ENCODE peak calls at places on chromosomes 12 and 14, in five cellular contexts. One of them, this sample, is unnamed.

GRCh38 chr14:54730156-54730961 is 163.4 kb downstream of the SAMD4A start:
- DNase-seq in IMR-90: peak
- DNase-seq in neuronal stem cell: no peak
- DNase-seq in H1: no peak
- DNase-seq in trophoblast cell: no peak
- DNase-seq in this sample: peak

GRCh38 chr14:63277784-63278183 is 41.0 kb downstream of the GPHB5 start:
- DNase-seq in IMR-90: no peak
- DNase-seq in neuronal stem cell: no peak
- DNase-seq in H1: no peak
- DNase-seq in trophoblast cell: no peak
- DNase-seq in this sample: no peak

GRCh38 chr12:57772429-57773322 is at the start of gene EEF1AKMT3:
- DNase-seq in H1: no peak
- DNase-seq in neuronal stem cell: no peak
- DNase-seq in IMR-90: peak
- DNase-seq in trophoblast cell: no peak
- DNase-seq in this sample: peak

GRCh38 chr12:20220339-20220738 is 148.0 kb upstream of the PDE3A start:
- DNase-seq in H1: no peak
- DNase-seq in trophoblast cell: no peak
- DNase-seq in IMR-90: peak
- DNase-seq in neuronal stem cell: no peak
- DNase-seq in this sample: peak

GRCh38 chr12:68236421-68237059 is 10.9 kb upstream of the IL26 start:
- DNase-seq in trophoblast cell: no peak
- DNase-seq in H1: no peak
- DNase-seq in IMR-90: no peak
- DNase-seq in neuronal stem cell: no peak
- DNase-seq in this sample: no peak

GRCh38 chr12:79236920-79237319 is 372.3 kb downstream of the SYT1 start:
- DNase-seq in neuronal stem cell: no peak
- DNase-seq in H1: no peak
- DNase-seq in IMR-90: no peak
- DNase-seq in trophoblast cell: no peak
- DNase-seq in this sample: no peak

GRCh38 chr14:72792051-72792788 is 101.7 kb downstream of the DPF3 start:
- DNase-seq in H1: no peak
- DNase-seq in IMR-90: no peak
- DNase-seq in trophoblast cell: no peak
- DNase-seq in neuronal stem cell: peak
- DNase-seq in this sample: peak

GRCh38 chr12:52046859-52047258 is 4.4 kb upstream of the NR4A1 start:
- DNase-seq in trophoblast cell: no peak
- DNase-seq in H1: no peak
- DNase-seq in neuronal stem cell: no peak
- DNase-seq in IMR-90: no peak
- DNase-seq in this sample: no peak

GRCh38 chr12:66288121-66288520 is 14.2 kb upstream of the HELB start:
- DNase-seq in trophoblast cell: no peak
- DNase-seq in IMR-90: no peak
- DNase-seq in H1: no peak
- DNase-seq in neuronal stem cell: no peak
- DNase-seq in this sample: no peak

GRCh38 chr12:26678697-26679660 is 154.0 kb downstream of the ITPR2 start:
- DNase-seq in H1: no peak
- DNase-seq in IMR-90: peak
- DNase-seq in neuronal stem cell: no peak
- DNase-seq in trophoblast cell: no peak
- DNase-seq in this sample: peak
- H3K4me3 ChIP-seq in H1: no peak
- H3K4me3 ChIP-seq in IMR-90: no peak
- H3K4me3 ChIP-seq in neuronal stem cell: no peak
- H3K4me3 ChIP-seq in trophoblast cell: no peak
- H3K4me3 ChIP-seq in this sample: no peak

DNA sequence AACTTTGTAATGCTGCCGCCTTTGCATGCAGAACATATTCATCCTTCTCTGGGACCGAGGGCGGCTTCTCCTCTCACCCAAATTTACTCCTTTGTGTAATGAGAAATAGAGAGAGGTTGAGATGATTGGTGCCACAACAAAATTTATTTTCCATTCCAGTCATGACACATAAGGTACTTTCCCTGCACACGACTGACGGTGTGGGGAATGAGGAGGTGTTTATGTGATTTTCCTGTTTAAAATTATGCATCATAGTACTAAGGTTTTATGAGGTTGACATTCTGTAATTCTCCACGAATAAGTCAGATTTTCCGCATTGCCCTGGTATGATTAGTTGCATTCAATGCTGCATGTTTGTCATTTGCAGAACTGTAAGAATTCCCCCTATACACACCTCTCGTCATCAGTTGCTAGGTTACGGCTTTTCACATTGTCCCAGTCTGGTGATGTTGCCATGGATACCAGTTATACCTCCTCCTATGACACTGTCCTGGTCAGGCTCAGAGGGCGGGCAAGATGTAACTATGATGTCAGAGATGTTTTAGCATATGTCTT is 23.1 kb downstream of the BICDL1 start:
- DNase-seq in IMR-90: peak
- DNase-seq in H1: no peak
- DNase-seq in trophoblast cell: peak
- DNase-seq in neuronal stem cell: peak
- DNase-seq in this sample: peak
- H4K91ac ChIP-seq in IMR-90: no peak
- H4K91ac ChIP-seq in H1: no peak
- H4K91ac ChIP-seq in trophoblast cell: no peak
- H4K91ac ChIP-seq in neuronal stem cell: no peak
- H4K91ac ChIP-seq in this sample: no peak

DNA sequence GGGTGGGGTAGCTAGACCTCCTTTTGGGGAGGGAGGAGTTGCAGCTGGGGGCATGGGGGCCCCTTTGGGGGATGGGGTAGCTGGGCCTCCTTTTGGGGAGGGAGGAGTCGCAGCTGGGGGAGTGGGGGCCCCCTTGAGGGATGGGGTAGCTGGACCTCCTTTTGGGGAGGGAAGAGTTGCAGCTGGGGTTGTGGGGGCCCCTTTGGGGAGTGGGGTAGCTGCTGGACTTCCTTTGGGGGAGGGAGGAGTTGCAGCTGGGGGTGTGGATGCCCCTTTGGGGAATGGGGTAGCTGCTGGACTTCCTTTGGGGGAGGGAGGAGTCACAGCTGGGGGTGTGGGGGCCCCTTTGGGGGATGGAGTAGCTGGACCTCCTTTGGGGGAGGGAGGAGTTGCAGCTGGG is 6.9 kb downstream of the NACA start:
- DNase-seq in IMR-90: no peak
- DNase-seq in trophoblast cell: no peak
- DNase-seq in neuronal stem cell: no peak
- DNase-seq in H1: no peak
- DNase-seq in this sample: no peak
- H3K4me3 ChIP-seq in IMR-90: no peak
- H3K4me3 ChIP-seq in trophoblast cell: no peak
- H3K4me3 ChIP-seq in neuronal stem cell: no peak
- H3K4me3 ChIP-seq in H1: no peak
- H3K4me3 ChIP-seq in this sample: no peak

GRCh38 chr14:89393346-89393745 is 23.7 kb downstream of the FOXN3 start:
- DNase-seq in IMR-90: peak
- DNase-seq in neuronal stem cell: no peak
- DNase-seq in trophoblast cell: no peak
- DNase-seq in H1: no peak
- DNase-seq in this sample: no peak
- H4K91ac ChIP-seq in IMR-90: no peak
- H4K91ac ChIP-seq in neuronal stem cell: no peak
- H4K91ac ChIP-seq in trophoblast cell: no peak
- H4K91ac ChIP-seq in H1: no peak
- H4K91ac ChIP-seq in this sample: no peak

DNA sequence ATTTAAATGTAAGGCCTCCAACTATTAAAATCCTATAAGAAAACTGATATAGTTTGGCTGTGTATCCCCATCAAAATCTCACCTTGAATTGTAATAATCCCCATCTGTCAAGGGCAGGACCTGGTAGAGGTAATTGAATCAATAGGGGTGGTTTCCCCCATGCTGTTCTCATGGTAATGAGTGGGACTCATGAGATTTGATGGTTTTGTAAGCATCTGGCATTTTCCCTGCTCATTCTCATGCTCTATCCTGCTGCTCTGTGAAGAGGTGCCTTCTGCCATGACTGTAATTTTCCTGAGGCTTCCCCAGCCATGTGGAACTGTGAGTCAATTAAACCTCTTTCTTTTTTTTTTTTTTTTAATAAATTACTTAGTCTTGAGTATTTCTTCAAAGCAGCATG is 31.9 kb downstream of the TSPAN19 start:
- DNase-seq in IMR-90: no peak
- DNase-seq in trophoblast cell: no peak
- DNase-seq in H1: no peak
- DNase-seq in neuronal stem cell: no peak
- DNase-seq in this sample: no peak
- H3K4me3 ChIP-seq in IMR-90: no peak
- H3K4me3 ChIP-seq in trophoblast cell: no peak
- H3K4me3 ChIP-seq in H1: no peak
- H3K4me3 ChIP-seq in neuronal stem cell: no peak
- H3K4me3 ChIP-seq in this sample: no peak

DNA sequence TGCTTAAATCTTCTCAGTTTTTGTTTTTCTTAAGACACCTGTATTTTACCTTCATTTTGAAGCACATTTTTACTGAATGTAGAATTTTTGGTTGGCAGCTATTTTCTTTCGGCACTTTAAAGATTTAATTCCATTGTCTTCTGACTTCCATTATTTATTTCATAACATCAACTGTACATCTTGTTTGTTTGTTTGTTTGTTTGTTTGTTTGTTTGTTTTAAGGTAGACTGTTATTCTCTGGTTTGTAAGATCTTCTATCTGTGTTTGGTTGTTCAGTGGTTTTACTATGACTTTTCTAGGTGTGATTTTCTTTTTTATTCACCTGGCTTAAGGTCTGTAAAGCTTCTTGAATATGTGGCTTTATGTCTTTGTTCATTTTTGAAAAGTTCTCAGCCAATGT is 61.9 kb downstream of the IFT81 start:
- DNase-seq in IMR-90: no peak
- DNase-seq in neuronal stem cell: no peak
- DNase-seq in trophoblast cell: no peak
- DNase-seq in H1: no peak
- DNase-seq in this sample: no peak
- H4K91ac ChIP-seq in IMR-90: no peak
- H4K91ac ChIP-seq in neuronal stem cell: no peak
- H4K91ac ChIP-seq in trophoblast cell: no peak
- H4K91ac ChIP-seq in H1: no peak
- H4K91ac ChIP-seq in this sample: no peak

DNA sequence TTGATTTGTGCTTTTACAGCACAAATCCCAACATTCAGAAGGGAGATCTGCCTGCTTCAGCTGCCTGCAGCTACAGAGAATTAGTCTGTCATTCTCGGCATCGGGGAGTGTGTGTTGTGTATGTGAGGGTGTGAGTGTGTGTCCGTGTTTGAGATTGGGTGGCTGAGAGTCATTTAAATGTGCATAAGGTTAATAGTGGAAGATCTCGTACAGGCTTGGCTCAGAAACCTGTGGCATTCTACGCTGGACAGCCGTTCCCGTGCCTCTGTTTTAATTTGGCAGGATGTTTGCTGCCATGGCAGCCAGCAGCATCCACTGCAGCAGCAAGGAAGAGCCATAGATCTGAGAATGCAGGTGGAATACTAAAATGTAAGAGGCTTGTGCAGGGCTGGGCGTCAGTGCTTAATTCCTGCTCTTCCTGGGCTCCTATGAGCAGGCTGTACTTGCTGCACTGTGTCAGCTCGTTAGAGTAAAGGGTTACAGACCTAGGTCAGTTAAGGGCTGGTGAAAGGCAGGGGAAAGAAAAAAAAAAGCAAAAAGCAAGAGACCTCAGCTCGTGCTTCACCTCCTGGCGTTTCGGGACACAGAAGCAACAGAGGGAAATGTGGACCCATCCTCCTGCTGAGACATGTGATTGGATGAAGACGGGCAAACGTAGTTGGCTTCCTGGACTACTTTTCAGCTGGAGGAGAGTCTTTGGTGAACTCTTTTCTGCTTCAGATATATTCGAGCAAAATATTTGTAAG is 205.4 kb downstream of the NAV3 start:
- DNase-seq in H1: no peak
- DNase-seq in trophoblast cell: no peak
- DNase-seq in neuronal stem cell: no peak
- DNase-seq in IMR-90: peak
- DNase-seq in this sample: no peak
- H3K4me3 ChIP-seq in H1: no peak
- H3K4me3 ChIP-seq in trophoblast cell: no peak
- H3K4me3 ChIP-seq in neuronal stem cell: peak
- H3K4me3 ChIP-seq in IMR-90: peak
- H3K4me3 ChIP-seq in this sample: no peak

GRCh38 chr14:37842106-37842505 is 246.7 kb downstream of the TTC6 start:
- DNase-seq in neuronal stem cell: no peak
- DNase-seq in H1: no peak
- DNase-seq in trophoblast cell: no peak
- DNase-seq in IMR-90: no peak
- DNase-seq in this sample: no peak
- H4K91ac ChIP-seq in neuronal stem cell: no peak
- H4K91ac ChIP-seq in H1: no peak
- H4K91ac ChIP-seq in trophoblast cell: no peak
- H4K91ac ChIP-seq in IMR-90: no peak
- H4K91ac ChIP-seq in this sample: no peak